ENCODE peak calls at places on chromosome 12, in five cellular contexts. G, C, T, H and Q are unnamed samples.
A peak's percentile ranks its signal among the peaks of the same experiment; 100 is the strongest.

GRCh38 chr12:115404761-115405470 is 720.9 kb upstream of the TBX3 start:
- DNase-seq in G (no peak), C (no peak), T (no peak), H (no peak), Q (no peak)

GRCh38 chr12:47803196-47803875 is 16.4 kb downstream of the HDAC7 start:
- DNase-seq in G (peak; percentile 60), C (no peak), T (no peak), H (no peak), Q (no peak)

GRCh38 chr12:9649532-9649940 is 20.0 kb upstream of the CLEC2D start:
- DNase-seq in G (no peak), C (no peak), T (no peak), H (peak; percentile 51), Q (no peak)

GRCh38 chr12:20154060-20154459 is 214.3 kb upstream of the PDE3A start:
- DNase-seq in G (no peak), C (no peak), T (no peak), H (no peak), Q (no peak)

GRCh38 chr12:100986595-100987547 is 192.3 kb downstream of the ANO4 start:
- DNase-seq in G (no peak), C (no peak), T (no peak), H (no peak), Q (peak; percentile 33)

GRCh38 chr12:9642606-9643270 is 26.8 kb upstream of the CLEC2D start:
- DNase-seq in G (no peak), C (peak; percentile 26), T (no peak), H (no peak), Q (no peak)

GRCh38 chr12:121602766-121603165 is 21.9 kb upstream of the KDM2B start:
- DNase-seq in G (no peak), C (no peak), T (no peak), H (no peak), Q (no peak)

GRCh38 chr12:51323966-51324895 is at the start of gene BIN2:
- DNase-seq in G (peak; percentile 87), C (peak; percentile 74), T (peak; percentile 56), H (peak; percentile 71), Q (peak; percentile 41)

GRCh38 chr12:1797011-1797901 is 23.1 kb upstream of the LRTM2 start:
- DNase-seq in G (peak; percentile 89), C (peak; percentile 78), T (peak; percentile 72), H (peak; percentile 53), Q (peak; percentile 65)

GRCh38 chr12:5900533-5901255 is 44.4 kb downstream of the ANO2 start:
- DNase-seq in G (no peak), C (no peak), T (no peak), H (no peak), Q (no peak)

GRCh38 chr12:1552978-1553471 is 41.4 kb downstream of the FBXL14 start:
- DNase-seq in G (no peak), C (no peak), T (no peak), H (no peak), Q (no peak)

GRCh38 chr12:124694846-124695497 is 127.6 kb upstream of the NCOR2 start:
- DNase-seq in G (no peak), C (no peak), T (peak; percentile 69), H (no peak), Q (no peak)

GRCh38 chr12:38392584-38393144 is 76.1 kb downstream of the ALG10B start:
- DNase-seq in G (no peak), C (no peak), T (no peak), H (no peak), Q (no peak)

GRCh38 chr12:4308334-4308960 is 12.6 kb upstream of the TIGAR start:
- DNase-seq in G (no peak), C (no peak), T (no peak), H (no peak), Q (no peak)

GRCh38 chr12:43255642-43256041 is 296.4 kb downstream of the ADAMTS20 start:
- DNase-seq in G (no peak), C (no peak), T (no peak), H (no peak), Q (no peak)

GRCh38 chr12:6188954-6189353 is 11.2 kb upstream of the CD9 start:
- DNase-seq in G (no peak), C (no peak), T (no peak), H (no peak), Q (no peak)

GRCh38 chr12:55068416-55069010 is 48.7 kb downstream of the NEUROD4 start:
- DNase-seq in G (no peak), C (no peak), T (no peak), H (peak; percentile 28), Q (no peak)

GRCh38 chr12:10366875-10367274 is 23.0 kb downstream of the KLRK1 start:
- DNase-seq in G (no peak), C (no peak), T (no peak), H (no peak), Q (no peak)

GRCh38 chr12:21065845-21066244 is 65.1 kb upstream of the SLCO1B1 start:
- DNase-seq in G (no peak), C (no peak), T (no peak), H (no peak), Q (no peak)

DNA sequence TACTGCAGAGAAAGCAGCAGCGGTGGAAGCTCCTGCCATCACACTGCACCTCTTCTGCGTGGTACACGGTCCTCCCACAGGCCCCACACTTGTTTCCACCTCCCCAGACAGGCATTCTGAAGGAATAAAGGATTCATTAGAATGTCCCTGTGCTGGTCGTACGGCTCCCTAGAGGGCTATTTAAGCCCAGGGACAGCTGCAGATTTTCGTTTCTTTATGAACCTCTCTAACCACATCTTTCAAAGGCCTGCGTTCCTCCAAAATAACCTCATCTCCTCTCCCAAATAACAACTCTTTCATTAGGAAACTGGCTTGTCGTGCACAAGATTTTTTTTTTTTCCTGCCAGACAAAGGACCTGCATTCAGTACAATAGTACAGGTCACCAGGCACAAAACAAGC is 12.7 kb downstream of the CSRP2 start:
- DNase-seq in G (no peak), C (no peak), T (no peak), H (no peak), Q (no peak)
- H3K4me1 ChIP-seq in G (no peaks in the 10 kb centered on the region), C (no peaks in the 10 kb centered on the region), T (peaks cover 15% of the 10 kb centered on the region), H (no peaks in the 10 kb centered on the region), Q (peaks cover 1% of the 10 kb centered on the region)

GRCh38 chr12:3089588-3089987 is 12.4 kb downstream of the TSPAN9 start:
- DNase-seq in G (no peak), C (no peak), T (no peak), H (no peak), Q (no peak)
- H3K4me1 ChIP-seq in G (peaks cover 82% of the 10 kb centered on the region), C (no peaks in the 10 kb centered on the region), T (peaks cover 91% of the 10 kb centered on the region), H (no peaks in the 10 kb centered on the region), Q (peaks cover 10% of the 10 kb centered on the region)

DNA sequence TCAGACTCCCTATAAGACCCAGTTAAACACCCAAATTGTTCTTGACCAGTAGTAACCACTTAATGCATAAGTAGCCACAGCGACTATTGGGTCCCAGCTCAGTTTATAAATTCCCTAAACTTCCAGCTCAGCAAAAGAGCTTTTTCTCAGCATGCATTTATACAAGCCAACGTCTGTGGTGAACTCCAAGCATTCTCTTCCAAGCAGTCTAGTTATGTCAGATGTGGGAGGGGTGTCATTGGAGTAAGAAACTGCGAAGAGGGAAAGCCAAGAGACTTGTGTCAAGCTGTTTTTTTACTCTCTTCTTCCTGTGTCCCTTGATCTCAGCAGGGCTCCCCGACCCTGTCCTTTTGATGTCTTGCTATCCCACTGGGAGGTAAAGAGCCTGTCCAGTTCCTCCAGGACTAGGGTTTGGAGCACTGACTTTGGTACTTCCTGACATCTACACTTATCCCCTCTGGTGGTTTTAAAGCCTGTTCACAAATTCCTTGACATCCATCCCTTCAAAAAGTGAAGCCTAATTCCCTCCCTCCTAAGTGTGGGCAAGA is 69.0 kb downstream of the PPM1H start:
- DNase-seq in G (no peak), C (no peak), T (no peak), H (no peak), Q (no peak)
- H3K4me1 ChIP-seq in G (peaks cover 46% of the 10 kb centered on the region), C (no peaks in the 10 kb centered on the region), T (peaks cover 61% of the 10 kb centered on the region), H (no peaks in the 10 kb centered on the region), Q (peaks cover 8% of the 10 kb centered on the region)

GRCh38 chr12:92600052-92600451 is 102.7 kb upstream of the PLEKHG7 start:
- DNase-seq in G (no peak), C (no peak), T (no peak), H (no peak), Q (no peak)

GRCh38 chr12:92596388-92596787 is 106.4 kb upstream of the PLEKHG7 start:
- DNase-seq in G (no peak), C (no peak), T (no peak), H (no peak), Q (no peak)

GRCh38 chr12:92597118-92597517 is 105.7 kb upstream of the PLEKHG7 start:
- DNase-seq in G (no peak), C (no peak), T (no peak), H (no peak), Q (no peak)

GRCh38 chr12:92595663-92596062 is 107.1 kb upstream of the PLEKHG7 start:
- DNase-seq in G (no peak), C (no peak), T (no peak), H (no peak), Q (no peak)

GRCh38 chr12:92597997-92598396 is 104.8 kb upstream of the PLEKHG7 start:
- DNase-seq in G (no peak), C (no peak), T (no peak), H (no peak), Q (no peak)
- H3K4me1 ChIP-seq in G (no peaks in the 10 kb centered on the region), C (no peaks in the 10 kb centered on the region), T (no peaks in the 10 kb centered on the region), H (peaks cover 22% of the 10 kb centered on the region), Q (no peaks in the 10 kb centered on the region)

GRCh38 chr12:117060236-117060926 is 38.8 kb downstream of the TESC start:
- DNase-seq in G (no peak), C (no peak), T (no peak), H (no peak), Q (no peak)
- H3K4me1 ChIP-seq in G (peaks cover 40% of the 10 kb centered on the region), C (no peaks in the 10 kb centered on the region), T (peaks cover 44% of the 10 kb centered on the region), H (peaks cover 28% of the 10 kb centered on the region), Q (peaks cover 2% of the 10 kb centered on the region)

GRCh38 chr12:59079472-59079871 is 159.2 kb upstream of the LRIG3 start:
- DNase-seq in G (no peak), C (no peak), T (no peak), H (no peak), Q (no peak)
- H3K4me1 ChIP-seq in G (no peaks in the 10 kb centered on the region), C (peaks cover 44% of the 10 kb centered on the region), T (no peaks in the 10 kb centered on the region), H (no peaks in the 10 kb centered on the region), Q (no peaks in the 10 kb centered on the region)